ENCODE peak calls at places on chromosomes 11 and 22, in four cellular contexts. One of them, this sample, is unnamed.

GRCh38 chr22:44823396-44823795 is 71.0 kb downstream of the ARHGAP8 start:
- DNase-seq in GM06990: no peak
- DNase-seq in pancreas: no peak
- DNase-seq in choroid plexus epithelial cell: no peak
- DNase-seq in this sample: no peak

GRCh38 chr11:69062169-69062855 is 13.6 kb downstream of the TPCN2 start:
- DNase-seq in GM06990: no peak
- DNase-seq in choroid plexus epithelial cell: no peak
- DNase-seq in pancreas: no peak
- DNase-seq in this sample: no peak

GRCh38 chr11:96222102-96222501 is 120.9 kb downstream of the MAML2 start:
- DNase-seq in GM06990: no peak
- DNase-seq in pancreas: no peak
- DNase-seq in choroid plexus epithelial cell: no peak
- DNase-seq in this sample: no peak

GRCh38 chr11:92413757-92414513 is 189.3 kb downstream of the FAT3 start:
- DNase-seq in pancreas: no peak
- DNase-seq in choroid plexus epithelial cell: no peak
- DNase-seq in GM06990: no peak
- DNase-seq in this sample: no peak

GRCh38 chr11:76664578-76665061 is 5.9 kb downstream of the LRRC32 start:
- DNase-seq in choroid plexus epithelial cell: no peak
- DNase-seq in GM06990: no peak
- DNase-seq in pancreas: no peak
- DNase-seq in this sample: no peak

GRCh38 chr22:30390974-30391691 is 3.9 kb upstream of the RNF215 start:
- DNase-seq in GM06990: peak; percentile 78
- DNase-seq in pancreas: peak; percentile 70
- DNase-seq in choroid plexus epithelial cell: peak; percentile 78
- DNase-seq in this sample: peak; percentile 78

GRCh38 chr11:11937433-11937832 is 71.0 kb downstream of the DKK3 start:
- DNase-seq in pancreas: no peak
- DNase-seq in choroid plexus epithelial cell: no peak
- DNase-seq in GM06990: no peak
- DNase-seq in this sample: no peak

GRCh38 chr11:597166-597725 is 18.5 kb downstream of the IRF7 start:
- DNase-seq in pancreas: no peak
- DNase-seq in choroid plexus epithelial cell: no peak
- DNase-seq in GM06990: no peak
- DNase-seq in this sample: no peak

GRCh38 chr11:119686483-119686882 is 42.5 kb downstream of the NECTIN1 start:
- DNase-seq in pancreas: no peak
- DNase-seq in choroid plexus epithelial cell: no peak
- DNase-seq in GM06990: no peak
- DNase-seq in this sample: no peak

GRCh38 chr22:27501191-27501936 is 300.2 kb downstream of the MN1 start:
- DNase-seq in GM06990: no peak
- DNase-seq in pancreas: peak; percentile 64
- DNase-seq in choroid plexus epithelial cell: no peak
- DNase-seq in this sample: no peak

GRCh38 chr11:47393163-47394049 is 15.0 kb upstream of the SLC39A13 start:
- DNase-seq in GM06990: no peak
- DNase-seq in pancreas: no peak
- DNase-seq in choroid plexus epithelial cell: peak; percentile 69
- DNase-seq in this sample: no peak

GRCh38 chr11:23406131-23406819 is 546.0 kb upstream of the CCDC179 start:
- DNase-seq in GM06990: no peak
- DNase-seq in choroid plexus epithelial cell: no peak
- DNase-seq in pancreas: no peak
- DNase-seq in this sample: no peak

GRCh38 chr11:763549-764321 is 13.6 kb downstream of the GATD1 start:
- DNase-seq in choroid plexus epithelial cell: no peak
- DNase-seq in pancreas: no peak
- DNase-seq in GM06990: no peak
- DNase-seq in this sample: no peak

GRCh38 chr11:10584071-10584501 is 15.6 kb upstream of the LYVE1 start:
- DNase-seq in choroid plexus epithelial cell: peak; percentile 65
- DNase-seq in GM06990: no peak
- DNase-seq in pancreas: no peak
- DNase-seq in this sample: no peak

GRCh38 chr11:86152006-86152862 is 83.3 kb upstream of the PICALM start:
- DNase-seq in pancreas: peak; percentile 19
- DNase-seq in GM06990: no peak
- DNase-seq in choroid plexus epithelial cell: no peak
- DNase-seq in this sample: no peak

GRCh38 chr22:23237201-23237798 is 57.0 kb downstream of the BCR start:
- DNase-seq in choroid plexus epithelial cell: peak; percentile 61
- DNase-seq in GM06990: no peak
- DNase-seq in pancreas: peak; percentile 61
- DNase-seq in this sample: no peak

GRCh38 chr11:96614846-96615245 is 225.0 kb downstream of the JRKL start:
- DNase-seq in GM06990: no peak
- DNase-seq in pancreas: no peak
- DNase-seq in choroid plexus epithelial cell: no peak
- DNase-seq in this sample: no peak

GRCh38 chr11:71406681-71407080 is 41.5 kb downstream of the DHCR7 start:
- DNase-seq in GM06990: no peak
- DNase-seq in pancreas: no peak
- DNase-seq in choroid plexus epithelial cell: no peak
- DNase-seq in this sample: no peak

GRCh38 chr11:86571273-86571948 is 101.0 kb downstream of the ME3 start:
- DNase-seq in pancreas: no peak
- DNase-seq in choroid plexus epithelial cell: no peak
- DNase-seq in GM06990: no peak
- DNase-seq in this sample: no peak

GRCh38 chr11:120339394-120339890 is 3.2 kb downstream of the ARHGEF12 start:
- DNase-seq in choroid plexus epithelial cell: peak; percentile 54
- DNase-seq in GM06990: no peak
- DNase-seq in pancreas: no peak
- DNase-seq in this sample: no peak

GRCh38 chr22:44577391-44578114 is 79.5 kb upstream of the RTL6 start:
- DNase-seq in choroid plexus epithelial cell: no peak
- DNase-seq in pancreas: no peak
- DNase-seq in GM06990: no peak
- DNase-seq in this sample: no peak

GRCh38 chr22:38104084-38104483 is 6.4 kb downstream of the BAIAP2L2 start:
- DNase-seq in pancreas: no peak
- DNase-seq in GM06990: no peak
- DNase-seq in choroid plexus epithelial cell: peak; percentile 49
- DNase-seq in this sample: no peak

GRCh38 chr11:130197386-130198035 is 37.9 kb downstream of the ST14 start:
- DNase-seq in GM06990: no peak
- DNase-seq in pancreas: no peak
- DNase-seq in choroid plexus epithelial cell: no peak
- DNase-seq in this sample: no peak

GRCh38 chr11:23865341-23865975 is 631.4 kb upstream of the LUZP2 start:
- DNase-seq in choroid plexus epithelial cell: no peak
- DNase-seq in GM06990: no peak
- DNase-seq in pancreas: no peak
- DNase-seq in this sample: no peak

GRCh38 chr11:130448416-130449068 is at the start of gene ADAMTS15:
- DNase-seq in GM06990: peak; percentile 30
- DNase-seq in pancreas: peak; percentile 62
- DNase-seq in choroid plexus epithelial cell: peak; percentile 93
- DNase-seq in this sample: no peak

GRCh38 chr22:25950101-25950500 is 208.1 kb downstream of the MYO18B start:
- DNase-seq in pancreas: no peak
- DNase-seq in GM06990: no peak
- DNase-seq in choroid plexus epithelial cell: no peak
- DNase-seq in this sample: no peak

GRCh38 chr11:22774716-22775115 is 54.9 kb downstream of the SVIP start:
- DNase-seq in pancreas: no peak
- DNase-seq in GM06990: no peak
- DNase-seq in choroid plexus epithelial cell: no peak
- DNase-seq in this sample: no peak

GRCh38 chr11:75469785-75470405 is 36.9 kb upstream of the KLHL35 start:
- DNase-seq in GM06990: no peak
- DNase-seq in choroid plexus epithelial cell: no peak
- DNase-seq in pancreas: no peak
- DNase-seq in this sample: no peak

GRCh38 chr11:80320765-80321164 is 879.9 kb upstream of the TENM4 start:
- DNase-seq in choroid plexus epithelial cell: no peak
- DNase-seq in pancreas: no peak
- DNase-seq in GM06990: no peak
- DNase-seq in this sample: no peak

GRCh38 chr11:126485021-126485781 is 129.7 kb downstream of the ST3GAL4 start:
- DNase-seq in choroid plexus epithelial cell: peak; percentile 49
- DNase-seq in pancreas: no peak
- DNase-seq in GM06990: no peak
- DNase-seq in this sample: no peak

GRCh38 chr11:12167098-12167999 is 57.0 kb downstream of the MICAL2 start:
- DNase-seq in choroid plexus epithelial cell: peak; percentile 85
- DNase-seq in GM06990: no peak
- DNase-seq in pancreas: no peak
- DNase-seq in this sample: no peak

GRCh38 chr11:14075118-14075601 is 112.6 kb downstream of the SPON1 start:
- DNase-seq in GM06990: no peak
- DNase-seq in choroid plexus epithelial cell: no peak
- DNase-seq in pancreas: no peak
- DNase-seq in this sample: peak; percentile 3

GRCh38 chr11:92166335-92166734 is 58.3 kb upstream of the FAT3 start:
- DNase-seq in GM06990: no peak
- DNase-seq in choroid plexus epithelial cell: no peak
- DNase-seq in pancreas: no peak
- DNase-seq in this sample: no peak

GRCh38 chr11:124970925-124971324 is 16.9 kb downstream of the CCDC15 start:
- DNase-seq in GM06990: no peak
- DNase-seq in pancreas: no peak
- DNase-seq in choroid plexus epithelial cell: peak; percentile 73
- DNase-seq in this sample: no peak

GRCh38 chr11:7019500-7020182 is 505 bp downstream of the ZNF214 start:
- DNase-seq in GM06990: no peak
- DNase-seq in choroid plexus epithelial cell: peak; percentile 43
- DNase-seq in pancreas: peak; percentile 7
- DNase-seq in this sample: no peak

GRCh38 chr11:1052133-1053011 is 15.9 kb upstream of the MUC6 start:
- DNase-seq in GM06990: peak; percentile 8
- DNase-seq in pancreas: peak; percentile 4
- DNase-seq in choroid plexus epithelial cell: no peak
- DNase-seq in this sample: no peak

GRCh38 chr11:3120071-3120792 is 44.9 kb downstream of the OSBPL5 start:
- DNase-seq in choroid plexus epithelial cell: no peak
- DNase-seq in pancreas: no peak
- DNase-seq in GM06990: no peak
- DNase-seq in this sample: no peak

DNA sequence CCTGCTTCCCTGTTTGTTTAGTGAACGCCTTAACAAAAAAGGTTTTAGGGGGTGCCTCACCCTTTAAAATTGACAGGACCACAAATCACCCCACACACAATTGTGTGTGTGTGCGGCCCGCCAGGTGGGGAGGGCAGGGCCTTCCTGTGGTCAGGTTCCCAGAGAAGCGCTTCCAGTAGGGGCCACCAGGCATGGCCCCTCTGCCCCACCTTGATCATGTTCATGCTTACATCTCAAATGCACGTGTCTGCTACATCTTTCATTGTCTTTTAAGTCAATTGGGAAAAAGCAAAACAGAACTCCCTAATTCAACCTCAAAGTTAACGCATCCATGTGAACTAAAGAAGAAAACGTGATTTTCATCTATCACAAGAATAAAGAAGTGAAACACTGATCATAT is 1335.3 kb downstream of the TBC1D22A start:
- DNase-seq in pancreas: no peak
- DNase-seq in GM06990: peak; percentile 73
- DNase-seq in choroid plexus epithelial cell: no peak
- DNase-seq in this sample: no peak
- H3K4me3 ChIP-seq in pancreas: no peak overlapping the region
- H3K4me3 ChIP-seq in GM06990: no peak overlapping the region
- H3K4me3 ChIP-seq in choroid plexus epithelial cell: no peak overlapping the region
- H3K4me3 ChIP-seq in this sample: no peak overlapping the region

GRCh38 chr11:65214212-65214845 is 32.6 kb downstream of the CAPN1 start:
- DNase-seq in pancreas: no peak
- DNase-seq in GM06990: no peak
- DNase-seq in choroid plexus epithelial cell: no peak
- DNase-seq in this sample: no peak
- H3K4me3 ChIP-seq in pancreas: no peak overlapping the region
- H3K4me3 ChIP-seq in GM06990: no peak overlapping the region
- H3K4me3 ChIP-seq in choroid plexus epithelial cell: no peak overlapping the region
- H3K4me3 ChIP-seq in this sample: no peak overlapping the region

GRCh38 chr11:121723261-121723741 is 270.5 kb upstream of the SORL1-AS1 start:
- DNase-seq in GM06990: no peak
- DNase-seq in choroid plexus epithelial cell: peak; percentile 69
- DNase-seq in pancreas: peak; percentile 8
- DNase-seq in this sample: no peak
- H3K4me3 ChIP-seq in GM06990: no peak overlapping the region
- H3K4me3 ChIP-seq in choroid plexus epithelial cell: peak overlapping the region; percentile 59
- H3K4me3 ChIP-seq in pancreas: no peak overlapping the region
- H3K4me3 ChIP-seq in this sample: no peak overlapping the region

GRCh38 chr22:49964136-49964492 is 3.5 kb downstream of the PIM3 start:
- DNase-seq in pancreas: peak; percentile 27
- DNase-seq in choroid plexus epithelial cell: no peak
- DNase-seq in GM06990: peak; percentile 14
- DNase-seq in this sample: no peak
- H3K4me3 ChIP-seq in pancreas: no peak overlapping the region
- H3K4me3 ChIP-seq in choroid plexus epithelial cell: no peak overlapping the region
- H3K4me3 ChIP-seq in GM06990: peak overlapping the region; percentile 70
- H3K4me3 ChIP-seq in this sample: no peak overlapping the region

GRCh38 chr11:133907216-133907615 is 49.6 kb downstream of the IGSF9B start:
- DNase-seq in GM06990: no peak
- DNase-seq in choroid plexus epithelial cell: no peak
- DNase-seq in pancreas: no peak
- DNase-seq in this sample: peak; percentile 32

GRCh38 chr11:133908827-133909226 is 47.9 kb downstream of the IGSF9B start:
- DNase-seq in pancreas: no peak
- DNase-seq in GM06990: no peak
- DNase-seq in choroid plexus epithelial cell: no peak
- DNase-seq in this sample: no peak

GRCh38 chr11:133906241-133906640 is 50.5 kb downstream of the IGSF9B start:
- DNase-seq in choroid plexus epithelial cell: no peak
- DNase-seq in GM06990: no peak
- DNase-seq in pancreas: no peak
- DNase-seq in this sample: no peak

GRCh38 chr11:133906746-133907145 is 50.0 kb downstream of the IGSF9B start:
- DNase-seq in choroid plexus epithelial cell: no peak
- DNase-seq in pancreas: no peak
- DNase-seq in GM06990: no peak
- DNase-seq in this sample: peak; percentile 41

DNA sequence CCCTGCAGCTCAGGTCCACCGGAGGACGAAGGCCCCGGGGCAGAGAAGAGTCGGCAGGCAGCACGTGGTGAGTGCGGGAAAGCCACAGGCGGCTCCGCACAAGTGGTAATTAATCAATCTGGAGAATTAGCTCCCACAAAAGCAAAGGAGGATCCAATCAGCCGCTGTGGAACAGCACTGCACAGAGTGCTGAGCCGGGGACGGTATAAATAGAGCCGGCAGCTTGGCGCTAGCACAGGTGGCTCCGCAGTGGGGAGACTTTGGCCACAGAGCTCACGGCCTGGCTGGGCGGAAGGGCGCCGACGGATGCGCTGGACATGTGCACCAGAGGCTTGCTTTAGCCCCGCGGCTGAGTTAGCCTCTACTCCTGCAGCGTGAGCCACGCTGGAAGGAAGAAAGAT is 48.9 kb downstream of the IGSF9B start:
- DNase-seq in pancreas: no peak
- DNase-seq in GM06990: no peak
- DNase-seq in choroid plexus epithelial cell: no peak
- DNase-seq in this sample: no peak
- H3K4me3 ChIP-seq in pancreas: no peak overlapping the region
- H3K4me3 ChIP-seq in GM06990: no peak overlapping the region
- H3K4me3 ChIP-seq in choroid plexus epithelial cell: no peak overlapping the region
- H3K4me3 ChIP-seq in this sample: no peak overlapping the region